ENCODE peak calls at places on chromosome 13, in four cellular contexts. V is A549, K is IMR-90, G is HepG2. C is an unnamed sample.

GRCh38 chr13:70117506-70117905 is 9.3 kb upstream of the KLHL1 start:
- DNase-seq in V (no peak), K (no peak), G (no peak), C (no peak)

GRCh38 chr13:75760182-75760981 is 124.3 kb downstream of the LMO7 start:
- DNase-seq in V (peak), K (peak), G (peak), C (no peak)

GRCh38 chr13:84607614-84608013 is 725.3 kb upstream of the SLITRK1 start:
- DNase-seq in V (no peak), K (peak), G (no peak), C (no peak)

GRCh38 chr13:43242040-43242439 is 218.7 kb downstream of the DNAJC15 start:
- DNase-seq in V (no peak), K (peak), G (no peak), C (no peak)

GRCh38 chr13:84207509-84207908 is 325.2 kb upstream of the SLITRK1 start:
- DNase-seq in V (no peak), K (no peak), G (no peak), C (no peak)

GRCh38 chr13:102847272-102848234 is 1.7 kb downstream of the ERCC5 start:
- DNase-seq in V (no peak), K (peak), G (no peak), C (no peak)

GRCh38 chr13:114089751-114090400 is 42.5 kb downstream of the RASA3 start:
- DNase-seq in V (no peak), K (no peak), G (no peak), C (no peak)

GRCh38 chr13:76856141-76856571 is 30.0 kb downstream of the KCTD12 start:
- DNase-seq in V (no peak), K (peak), G (no peak), C (no peak)

GRCh38 chr13:94252209-94252608 is 227.3 kb downstream of the DCT start:
- DNase-seq in V (no peak), K (no peak), G (no peak), C (no peak)

GRCh38 chr13:95195146-95195545 is 106.1 kb downstream of the ABCC4 start:
- DNase-seq in V (no peak), K (no peak), G (no peak), C (no peak)

GRCh38 chr13:28607187-28607955 is 51.6 kb upstream of the POMP start:
- DNase-seq in V (no peak), K (no peak), G (no peak), C (no peak)

GRCh38 chr13:66218583-66218982 is 1011.6 kb downstream of the PCDH9 start:
- DNase-seq in V (no peak), K (no peak), G (no peak), C (no peak)

GRCh38 chr13:24146961-24147569 is 13.5 kb upstream of the SPATA13 start:
- DNase-seq in V (no peak), K (no peak), G (no peak), C (no peak)

GRCh38 chr13:64130600-64130999 is 2715.0 kb upstream of the PCDH20 start:
- DNase-seq in V (no peak), K (no peak), G (no peak), C (no peak)

GRCh38 chr13:30739646-30740642 is 4.6 kb downstream of the ALOX5AP start:
- DNase-seq in V (peak), K (peak), G (no peak), C (no peak)

GRCh38 chr13:30711837-30712236 is 23.5 kb upstream of the ALOX5AP start:
- DNase-seq in V (no peak), K (peak), G (no peak), C (no peak)

GRCh38 chr13:48938308-48938943 is 37.3 kb upstream of the FNDC3A start:
- DNase-seq in V (no peak), K (no peak), G (no peak), C (no peak)

GRCh38 chr13:40878823-40879222 is 89.4 kb downstream of the SLC25A15 start:
- DNase-seq in V (no peak), K (no peak), G (no peak), C (no peak)

GRCh38 chr13:33891196-33891742 is 73.3 kb downstream of the RFC3 start:
- DNase-seq in V (no peak), K (no peak), G (no peak), C (no peak)

GRCh38 chr13:33229446-33230177 is 55.9 kb downstream of the STARD13 start:
- DNase-seq in V (no peak), K (no peak), G (peak), C (no peak)

GRCh38 chr13:86882107-86882506 is 789.1 kb upstream of the SLITRK5 start:
- DNase-seq in V (no peak), K (no peak), G (no peak), C (no peak)

GRCh38 chr13:80458546-80458945 is 117.6 kb upstream of the SPRY2 start:
- DNase-seq in V (no peak), K (no peak), G (no peak), C (no peak)

GRCh38 chr13:77516342-77516789 is 19.1 kb upstream of the SCEL start:
- DNase-seq in V (no peak), K (peak), G (no peak), C (no peak)

GRCh38 chr13:96898855-96899254 is 95.4 kb downstream of the OXGR1 start:
- DNase-seq in V (no peak), K (no peak), G (no peak), C (no peak)

GRCh38 chr13:38538412-38538811 is 148.5 kb upstream of the FREM2 start:
- DNase-seq in V (no peak), K (no peak), G (no peak), C (no peak)

DNA sequence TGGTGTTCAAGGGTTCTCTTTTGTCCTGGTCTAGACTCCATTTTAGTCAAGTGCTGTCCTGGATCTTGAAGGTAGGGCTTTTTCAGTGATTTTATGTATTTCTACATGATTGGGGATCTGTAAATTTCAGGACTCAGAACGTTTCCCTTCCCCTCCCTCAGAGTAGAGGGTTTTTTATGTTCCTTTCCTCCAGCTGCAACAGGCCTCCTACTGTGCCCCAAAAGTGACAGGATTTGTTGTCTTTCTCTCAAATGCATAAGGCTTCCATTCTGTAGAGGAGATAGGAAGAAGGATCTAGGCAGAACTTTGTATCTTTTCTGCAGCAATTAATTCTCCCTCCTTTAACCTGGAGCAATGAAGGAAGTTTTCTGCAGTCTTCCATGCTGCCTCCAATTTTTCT is 251.3 kb downstream of the MAB21L1 start:
- DNase-seq in V (no peak), K (no peak), G (no peak), C (no peak)
- TF ChIP-seq SMC3 in V (no peak), K (no peak), G (no peak), C (no peak)

DNA sequence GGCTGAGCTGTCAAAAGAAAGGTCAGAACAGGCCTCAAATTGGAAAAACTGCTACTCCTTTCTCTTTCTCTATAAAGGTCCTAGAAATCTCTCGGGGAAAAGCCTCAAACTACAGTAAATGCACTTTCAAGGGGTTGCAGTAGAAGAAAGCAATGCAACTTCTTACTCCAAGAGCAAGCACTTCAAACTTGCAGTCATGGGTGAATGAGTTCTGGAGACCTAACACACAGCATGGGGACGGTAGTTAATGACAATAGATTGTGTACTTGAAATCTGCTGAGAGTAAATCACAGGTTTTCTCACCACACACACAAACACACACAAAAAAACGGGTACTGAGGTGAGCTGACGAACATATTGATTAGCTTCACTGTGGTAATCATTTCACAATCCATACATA is 11.8 kb downstream of the TUBGCP3 start:
- DNase-seq in V (no peak), K (no peak), G (no peak), C (no peak)
- TF ChIP-seq BHLHE40 in V (no peak), K (no peak), G (no peak), C (no peak)

DNA sequence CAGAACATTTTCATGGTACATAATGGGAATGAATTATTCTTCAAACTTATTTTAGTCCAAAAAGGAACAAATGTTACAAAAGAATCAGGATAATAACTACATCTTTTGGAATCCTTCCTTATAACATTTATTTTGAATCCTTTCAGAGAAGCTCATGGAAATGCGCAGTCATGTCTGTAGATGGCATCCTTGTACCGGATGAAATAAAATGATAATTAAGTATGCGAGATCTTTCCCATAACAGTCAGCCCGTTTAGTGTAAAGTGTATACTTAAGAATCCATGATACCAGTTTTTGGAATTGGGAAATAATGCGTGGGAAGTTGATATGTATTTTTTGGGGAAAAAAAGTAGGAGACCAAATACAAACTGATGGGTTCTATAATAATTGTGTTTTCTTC is 418.8 kb downstream of the GPC5 start:
- DNase-seq in V (no peak), K (peak), G (peak), C (peak)
- TF ChIP-seq SMC3 in V (no peak), K (no peak), G (no peak), C (no peak)

DNA sequence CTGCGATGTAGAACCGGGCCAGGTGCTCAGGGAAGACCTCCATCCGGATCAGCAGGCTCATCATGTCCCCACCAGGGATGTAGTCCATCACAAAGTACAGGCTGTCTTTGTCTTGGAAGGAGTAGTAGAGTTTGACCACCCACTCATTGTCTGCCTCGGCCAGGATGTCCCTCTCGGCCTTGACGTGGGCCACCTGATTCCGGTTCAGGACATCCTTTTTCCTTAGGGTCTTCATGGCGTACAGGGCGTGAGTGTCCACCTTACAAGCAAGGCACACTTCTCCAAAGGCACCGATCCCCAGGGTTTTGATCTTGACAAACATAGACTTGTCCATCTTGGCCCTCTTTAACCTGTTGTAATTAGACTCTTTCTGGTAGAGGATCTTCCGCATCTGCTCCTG is 78.0 kb downstream of the LATS2 start:
- DNase-seq in V (no peak), K (no peak), G (no peak), C (no peak)
- TF ChIP-seq BHLHE40 in V (no peak), K (no peak), G (no peak), C (no peak)

GRCh38 chr13:21458457-21458815 is 667 bp downstream of the ZDHHC20 start:
- DNase-seq in V (peak), K (no peak), G (no peak), C (peak)
- TF ChIP-seq SMC3 in V (no peak), K (no peak), G (no peak), C (no peak)

GRCh38 chr13:98835156-98835555 is 82.7 kb upstream of the SLC15A1 start:
- DNase-seq in V (no peak), K (no peak), G (no peak), C (no peak)

GRCh38 chr13:98837896-98838295 is 85.4 kb upstream of the SLC15A1 start:
- DNase-seq in V (no peak), K (no peak), G (no peak), C (no peak)

GRCh38 chr13:98829541-98829940 is 77.1 kb upstream of the SLC15A1 start:
- DNase-seq in V (no peak), K (no peak), G (no peak), C (no peak)

GRCh38 chr13:98838776-98839175 is 86.3 kb upstream of the SLC15A1 start:
- DNase-seq in V (no peak), K (peak), G (no peak), C (no peak)

GRCh38 chr13:98834254-98834960 is 81.9 kb upstream of the SLC15A1 start:
- DNase-seq in V (no peak), K (no peak), G (no peak), C (no peak)
- TF ChIP-seq BHLHE40 in V (no peak), K (no peak), G (no peak), C (no peak)

C was measured in K562.